ENCODE peak calls at places on chromosomes 16 and 17, in ten cellular contexts. K is A549, J is right atrium auricular region, H is upper lobe of right lung, C is breast epithelium, G is endothelial cell of umbilical vein, B is heart left ventricle, Z is left ventricle myocardium inferior, P is thoracic aorta, U is cardiac muscle cell. I is an unnamed sample.

GRCh38 chr17:69712801-69713311 is 298.4 kb downstream of the MAP2K6 start:
- DNase-seq in G (no peak), Z (no peak), K (no peak), U (no peak), H (no peak), B (no peak), C (no peak), P (no peak), J (no peak), I (no peak)

GRCh38 chr16:56192971-56193936 is 2.0 kb downstream of the GNAO1 start:
- DNase-seq in B (no peak), P (no peak), H (no peak), G (no peak), C (no peak), U (no peak), K (no peak), J (no peak), Z (no peak), I (no peak)

GRCh38 chr16:25141648-25142047 is 30.1 kb downstream of the LCMT1 start:
- DNase-seq in H (no peak), B (no peak), C (no peak), P (no peak), J (no peak), K (no peak), G (no peak), Z (no peak), U (peak; percentile 58), I (no peak)

GRCh38 chr17:83171661-83172060 is 92.3 kb downstream of the METRNL start:
- DNase-seq in K (no peak), U (no peak), H (no peak), P (no peak), J (peak; percentile 43), C (peak; percentile 50), Z (no peak), B (no peak), G (no peak), I (peak; percentile 6)

GRCh38 chr16:57051696-57052228 is 40.6 kb upstream of the CPNE2 start:
- DNase-seq in H (no peak), Z (no peak), U (no peak), J (no peak), G (no peak), B (no peak), K (no peak), P (no peak), C (no peak), I (no peak)

GRCh38 chr17:38868095-38868967 is 1.5 kb upstream of the LASP1 start:
- DNase-seq in U (peak; percentile 80), Z (peak; percentile 77), G (peak; percentile 47), P (no peak), J (peak; percentile 87), H (no peak), C (no peak), K (peak; percentile 59), B (peak; percentile 75), I (peak; percentile 43)

GRCh38 chr17:44065668-44066203 is 735 bp downstream of the LSM12 start:
- DNase-seq in G (peak; percentile 30), Z (no peak), J (no peak), B (no peak), K (no peak), H (no peak), U (no peak), P (no peak), C (no peak), I (no peak)

GRCh38 chr17:1147664-1148063 is 32.1 kb downstream of the ABR start:
- DNase-seq in J (no peak), K (peak; percentile 87), U (peak; percentile 54), G (peak; percentile 80), H (no peak), C (no peak), P (no peak), B (peak; percentile 50), Z (no peak), I (peak; percentile 56)

GRCh38 chr17:64022631-64023063 is 2.2 kb upstream of the ICAM2 start:
- DNase-seq in K (no peak), G (peak; percentile 35), Z (no peak), J (no peak), B (no peak), P (no peak), U (no peak), H (no peak), C (no peak), I (peak; percentile 45)

GRCh38 chr16:28155293-28155692 is 56.5 kb downstream of the XPO6 start:
- DNase-seq in K (no peak), J (no peak), C (no peak), H (no peak), G (peak; percentile 56), U (no peak), B (no peak), P (no peak), Z (no peak), I (no peak)

GRCh38 chr17:34582185-34582900 is 3.0 kb downstream of the TMEM132E start:
- DNase-seq in Z (no peak), C (peak; percentile 42), J (no peak), G (no peak), B (no peak), H (peak; percentile 51), P (no peak), K (no peak), U (no peak), I (no peak)

GRCh38 chr17:65183736-65184135 is 46.6 kb downstream of the RGS9 start:
- DNase-seq in G (peak; percentile 51), Z (no peak), U (peak; percentile 71), B (no peak), C (no peak), P (no peak), H (no peak), K (peak; percentile 35), J (no peak), I (no peak)

GRCh38 chr16:4327782-4328579 is 12.1 kb downstream of the GLIS2 start:
- DNase-seq in H (peak; percentile 90), K (no peak), J (peak; percentile 89), Z (peak; percentile 83), B (peak; percentile 91), C (peak; percentile 84), G (peak; percentile 72), U (peak; percentile 85), P (no peak), I (peak; percentile 81)

GRCh38 chr17:78252111-78252634 is 20.7 kb downstream of the TMEM235 start:
- DNase-seq in G (no peak), B (no peak), Z (no peak), C (no peak), P (no peak), J (no peak), U (no peak), K (no peak), H (peak; percentile 63), I (no peak)

GRCh38 chr16:2016407-2016922 is 3.1 kb upstream of the NPW start:
- DNase-seq in U (no peak), C (no peak), H (no peak), K (no peak), P (no peak), B (no peak), J (no peak), G (no peak), Z (no peak), I (no peak)

GRCh38 chr16:48542020-48542473 is 67.9 kb downstream of the N4BP1 start:
- DNase-seq in G (peak; percentile 49), H (peak; percentile 81), K (peak; percentile 56), P (no peak), J (peak; percentile 87), U (peak; percentile 75), C (no peak), Z (peak; percentile 55), B (peak; percentile 66), I (peak; percentile 39)

GRCh38 chr16:87389245-87389644 is 2.9 kb upstream of the MAP1LC3B start:
- DNase-seq in J (no peak), H (no peak), Z (no peak), G (no peak), B (no peak), C (no peak), U (no peak), K (no peak), P (no peak), I (peak; percentile 45)

GRCh38 chr16:54519161-54519685 is 232.6 kb upstream of the IRX3 start:
- DNase-seq in B (no peak), P (no peak), J (no peak), K (no peak), C (no peak), U (no peak), H (no peak), G (no peak), Z (no peak), I (no peak)
- H3K4me1 ChIP-seq in B (peaks cover 29% of the 10 kb centered on the region), P (no peaks in the 10 kb centered on the region), J (no peaks in the 10 kb centered on the region), K (no peaks in the 10 kb centered on the region), C (no peaks in the 10 kb centered on the region), U (no peaks in the 10 kb centered on the region), H (no peaks in the 10 kb centered on the region), G (no peaks in the 10 kb centered on the region), Z (peaks cover 25% of the 10 kb centered on the region), I (no peaks in the 10 kb centered on the region)

GRCh38 chr17:55420776-55421178 is 858 bp downstream of the MMD start:
- DNase-seq in Z (peak; percentile 52), H (peak; percentile 76), K (peak; percentile 41), G (no peak), J (peak; percentile 68), P (no peak), B (peak; percentile 66), C (peak; percentile 55), U (peak; percentile 49), I (peak; percentile 34)
- H3K4me1 ChIP-seq in Z (peaks cover 58% of the 10 kb centered on the region), H (peaks cover 16% of the 10 kb centered on the region), K (peaks cover 23% of the 10 kb centered on the region), G (peaks cover 13% of the 10 kb centered on the region), J (no peaks in the 10 kb centered on the region), P (no peaks in the 10 kb centered on the region), B (peaks cover 18% of the 10 kb centered on the region), C (no peaks in the 10 kb centered on the region), U (peaks cover 20% of the 10 kb centered on the region), I (peaks cover 23% of the 10 kb centered on the region)

DNA sequence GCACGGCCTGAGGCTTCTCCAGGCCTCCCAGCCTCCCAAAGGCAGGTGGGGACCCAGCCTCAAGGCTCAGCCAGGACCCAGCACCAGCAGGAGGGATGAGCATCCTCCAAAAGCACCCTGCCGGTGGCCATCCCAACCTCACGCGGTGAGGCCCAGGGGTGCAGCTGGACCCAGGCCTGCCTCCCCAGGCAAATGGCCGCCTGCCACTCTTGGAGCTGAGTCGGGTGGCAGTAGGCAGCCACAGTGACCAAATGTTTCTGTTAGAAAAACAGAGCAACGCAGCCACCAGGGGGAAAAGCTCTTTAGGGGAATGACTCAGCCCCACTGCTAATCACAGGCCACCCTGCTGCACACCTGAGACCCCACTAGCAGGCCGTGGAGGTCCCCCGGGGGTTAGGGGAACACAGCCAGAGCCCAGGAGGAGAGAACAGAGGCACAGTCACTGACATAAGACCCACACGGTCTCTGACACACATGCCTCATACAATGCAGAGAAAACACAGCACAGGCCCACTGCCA is 12.5 kb downstream of the BCAR1 start:
- DNase-seq in H (no peak), C (no peak), K (no peak), P (no peak), Z (no peak), U (no peak), J (no peak), B (no peak), G (no peak), I (no peak)
- H3K4me1 ChIP-seq in H (peaks cover 30% of the 10 kb centered on the region), C (peaks cover 22% of the 10 kb centered on the region), K (peaks cover 41% of the 10 kb centered on the region), P (peaks cover 51% of the 10 kb centered on the region), Z (peaks cover 86% of the 10 kb centered on the region), U (peaks cover 29% of the 10 kb centered on the region), J (no peaks in the 10 kb centered on the region), B (peaks cover 69% of the 10 kb centered on the region), G (peaks cover 17% of the 10 kb centered on the region), I (peaks cover 51% of the 10 kb centered on the region)

DNA sequence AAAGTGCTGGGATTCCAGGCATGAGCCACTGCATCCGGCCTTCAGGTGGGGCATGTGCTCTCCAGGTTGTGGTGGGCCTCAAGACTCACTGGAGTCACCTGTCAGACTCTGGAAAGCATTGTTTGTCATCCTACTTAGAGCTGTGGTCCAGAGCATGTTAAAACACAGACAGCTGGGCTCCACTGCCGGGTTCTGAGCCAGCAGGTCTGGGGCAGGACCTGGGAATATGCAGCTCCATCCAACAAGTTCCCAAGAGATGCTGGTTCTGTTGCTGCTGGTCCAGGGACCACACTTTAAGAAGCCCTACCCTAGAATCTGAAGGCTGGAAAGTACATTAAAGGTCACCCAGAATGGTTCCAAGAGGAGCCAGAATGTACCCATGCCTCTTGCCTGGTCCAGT is 75.3 kb downstream of the GAS7 start:
- DNase-seq in K (no peak), B (peak; percentile 55), C (no peak), H (no peak), J (no peak), G (no peak), U (no peak), Z (no peak), P (no peak), I (no peak)
- H3K4me1 ChIP-seq in K (peaks cover 10% of the 10 kb centered on the region), B (peaks cover 87% of the 10 kb centered on the region), C (peaks cover 27% of the 10 kb centered on the region), H (peaks cover 43% of the 10 kb centered on the region), J (no peaks in the 10 kb centered on the region), G (no peaks in the 10 kb centered on the region), U (peaks cover 11% of the 10 kb centered on the region), Z (peaks cover 90% of the 10 kb centered on the region), P (peaks cover 6% of the 10 kb centered on the region), I (peaks cover 8% of the 10 kb centered on the region)